ENCODE peak calls at places on chromosomes 5 and 9, in six cellular contexts. T, X, Z, O, B and J are unnamed samples.

GRCh38 chr5:173667702-173668101 is 51.3 kb upstream of the BOD1 start:
- DNase-seq in T (no peak), X (no peak), Z (no peak), O (no peak), B (no peak), J (no peak)

GRCh38 chr5:55480781-55481180 is 54.0 kb downstream of the PLPP1 start:
- DNase-seq in T (no peak), X (no peak), Z (no peak), O (no peak), B (no peak), J (no peak)

GRCh38 chr5:125660231-125660895 is 762.8 kb upstream of the GRAMD2B start:
- DNase-seq in T (no peak), X (no peak), Z (no peak), O (no peak), B (no peak), J (no peak)

GRCh38 chr9:134967547-134967930 is 49.8 kb upstream of the FCN1 start:
- DNase-seq in T (no peak), X (no peak), Z (no peak), O (no peak), B (no peak), J (no peak)

GRCh38 chr9:128469070-128469469 is 13.3 kb downstream of the ODF2 start:
- DNase-seq in T (no peak), X (no peak), Z (no peak), O (no peak), B (peak), J (no peak)

GRCh38 chr9:112615584-112616271 is 102.2 kb downstream of the INIP start:
- DNase-seq in T (no peak), X (no peak), Z (no peak), O (no peak), B (no peak), J (no peak)

GRCh38 chr5:167639761-167640160 is 651.7 kb upstream of the WWC1 start:
- DNase-seq in T (no peak), X (no peak), Z (no peak), O (no peak), B (no peak), J (no peak)

GRCh38 chr5:14463629-14464028 is 118.0 kb upstream of the OTULINL start:
- DNase-seq in T (no peak), X (no peak), Z (no peak), O (no peak), B (no peak), J (no peak)

GRCh38 chr5:39638803-39639202 is 214.0 kb upstream of the DAB2 start:
- DNase-seq in T (no peak), X (no peak), Z (no peak), O (no peak), B (no peak), J (no peak)

GRCh38 chr5:33170414-33170813 is 270.4 kb upstream of the TARS1 start:
- DNase-seq in T (no peak), X (no peak), Z (no peak), O (no peak), B (no peak), J (no peak)

GRCh38 chr5:14064841-14065240 is 78.3 kb upstream of the TRIO start:
- DNase-seq in T (no peak), X (no peak), Z (no peak), O (no peak), B (no peak), J (no peak)

GRCh38 chr5:112799661-112800060 is 61.4 kb upstream of the SRP19 start:
- DNase-seq in T (no peak), X (no peak), Z (no peak), O (no peak), B (no peak), J (no peak)

GRCh38 chr9:135070198-135070951 is 17.1 kb upstream of the OLFM1 start:
- DNase-seq in T (no peak), X (no peak), Z (no peak), O (no peak), B (no peak), J (no peak)

DNA sequence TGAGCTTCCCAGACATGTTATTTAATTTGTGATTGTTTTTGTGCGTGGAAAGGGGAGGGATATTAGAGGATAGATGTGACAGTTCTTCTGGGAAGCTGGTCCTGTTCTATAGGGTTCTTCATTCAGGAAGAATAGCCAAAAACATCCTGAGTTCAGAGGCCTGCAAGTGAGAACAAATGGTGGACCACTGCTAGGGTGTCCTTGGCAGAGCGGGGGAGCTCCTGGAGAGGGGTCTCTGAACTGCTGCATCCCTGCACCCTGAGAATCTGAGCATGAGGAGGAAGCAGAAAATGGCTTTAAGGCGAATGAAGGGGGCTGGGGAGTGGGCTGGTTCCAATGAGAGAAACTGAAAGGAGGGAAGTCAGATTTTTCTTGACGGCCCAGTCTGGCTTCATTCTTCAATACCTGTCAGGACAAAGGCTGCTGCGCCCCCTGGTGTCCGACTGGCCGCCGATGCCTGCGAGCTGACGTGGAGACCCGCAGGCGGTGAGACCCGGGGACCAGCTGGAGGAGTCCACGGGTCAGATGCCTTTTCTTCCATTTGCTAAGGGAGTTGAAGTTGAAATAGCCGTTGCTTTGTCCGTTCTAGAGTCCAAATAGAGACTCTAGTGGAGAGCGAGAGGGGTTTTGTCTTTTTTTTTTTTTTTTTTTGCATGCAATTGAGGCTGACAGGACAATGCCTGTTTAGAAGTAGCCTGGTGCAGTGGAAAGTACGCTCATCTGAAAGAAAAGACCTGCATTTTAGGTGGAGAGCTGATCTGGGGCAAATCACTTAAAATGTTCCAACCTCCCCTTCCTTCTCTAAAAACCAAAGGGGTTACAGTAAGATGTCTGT is 39.5 kb upstream of the NFIB start:
- DNase-seq in T (peak), X (peak), Z (peak), O (no peak), B (peak), J (peak)
- TF ChIP-seq ZNF274 in T (no peak), X (no peak), Z (no peak), O (no peak), B (no peak), J (no peak)

DNA sequence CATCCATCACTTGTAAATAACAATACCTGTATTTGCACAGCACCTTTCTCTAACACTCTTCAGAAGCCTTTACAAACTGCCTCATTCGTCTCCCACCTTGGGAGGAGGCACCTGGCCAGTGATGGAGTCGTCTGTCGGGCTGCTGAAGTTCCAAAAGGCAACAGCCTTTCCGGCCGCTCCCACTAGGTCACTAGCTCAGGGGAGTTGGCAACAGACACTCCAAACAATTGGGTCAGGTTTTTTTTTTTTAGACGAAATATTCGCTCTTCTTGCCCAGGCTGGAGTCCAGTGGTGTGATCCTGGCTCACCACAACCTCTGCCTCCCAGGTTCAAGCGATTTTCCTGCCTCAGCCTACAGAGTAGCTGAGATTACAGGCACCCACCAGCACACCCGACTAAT is 4.0 kb downstream of the DAP start:
- DNase-seq in T (no peak), X (no peak), Z (no peak), O (no peak), B (no peak), J (no peak)
- H3K4me3 ChIP-seq in T (no peak), X (no peak), Z (no peak), O (peak), B (no peak), J (no peak)

GRCh38 chr9:132478353-132478752 is 68.3 kb downstream of the CFAP77 start:
- DNase-seq in T (no peak), X (no peak), Z (no peak), O (no peak), B (no peak), J (no peak)

GRCh38 chr9:132481467-132481866 is 71.5 kb downstream of the CFAP77 start:
- DNase-seq in T (no peak), X (no peak), Z (no peak), O (no peak), B (no peak), J (no peak)

GRCh38 chr9:132485454-132485853 is 75.4 kb downstream of the CFAP77 start:
- DNase-seq in T (no peak), X (no peak), Z (no peak), O (no peak), B (no peak), J (no peak)

GRCh38 chr9:132479733-132480132 is 69.7 kb downstream of the CFAP77 start:
- DNase-seq in T (no peak), X (no peak), Z (no peak), O (no peak), B (no peak), J (no peak)

DNA sequence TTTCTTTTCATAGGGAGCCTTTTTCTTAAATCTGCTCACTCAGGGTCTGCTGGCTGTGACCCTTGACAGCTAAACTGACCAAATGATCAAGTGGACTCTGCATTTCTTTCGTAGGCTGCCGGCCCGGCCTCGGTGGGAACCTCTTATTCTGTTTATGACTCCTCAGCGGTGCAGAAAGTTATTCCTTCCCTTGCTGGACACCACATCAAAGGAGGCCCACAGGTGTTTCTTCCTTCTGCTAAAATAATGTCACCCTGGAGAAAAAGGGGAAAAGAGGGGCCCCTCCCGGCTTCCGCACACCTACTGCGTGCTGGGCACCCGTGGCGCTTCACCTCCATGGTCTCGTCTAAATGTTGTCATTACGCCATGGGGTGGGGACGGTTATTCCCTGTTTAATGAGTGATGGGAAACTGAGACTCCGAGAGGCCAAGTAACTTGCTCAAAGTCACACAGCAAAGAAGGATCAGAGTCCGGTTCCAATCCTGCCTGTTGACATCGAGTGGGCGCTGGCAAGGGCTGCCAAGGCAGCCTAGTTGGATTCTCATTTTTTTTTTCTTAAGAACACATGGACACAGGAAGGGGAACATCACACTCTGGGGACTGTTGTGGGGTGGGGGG is 72.3 kb downstream of the CFAP77 start:
- DNase-seq in T (no peak), X (no peak), Z (no peak), O (no peak), B (no peak), J (no peak)
- TF ChIP-seq ZNF274 in T (no peak), X (no peak), Z (no peak), O (no peak), B (no peak), J (no peak)

GRCh38 chr5:176359658-176360057 is 1.9 kb downstream of the KIAA1191 start:
- DNase-seq in T (no peak), X (no peak), Z (no peak), O (no peak), B (no peak), J (no peak)
- H3K4me3 ChIP-seq in T (no peak), X (no peak), Z (no peak), O (peak), B (no peak), J (no peak)

GRCh38 chr5:148998174-148998797 is 64.6 kb downstream of the SH3TC2 start:
- DNase-seq in T (peak), X (no peak), Z (peak), O (no peak), B (peak), J (peak)
- TF ChIP-seq ZNF274 in T (no peak), X (no peak), Z (no peak), O (no peak), B (no peak), J (no peak)

DNA sequence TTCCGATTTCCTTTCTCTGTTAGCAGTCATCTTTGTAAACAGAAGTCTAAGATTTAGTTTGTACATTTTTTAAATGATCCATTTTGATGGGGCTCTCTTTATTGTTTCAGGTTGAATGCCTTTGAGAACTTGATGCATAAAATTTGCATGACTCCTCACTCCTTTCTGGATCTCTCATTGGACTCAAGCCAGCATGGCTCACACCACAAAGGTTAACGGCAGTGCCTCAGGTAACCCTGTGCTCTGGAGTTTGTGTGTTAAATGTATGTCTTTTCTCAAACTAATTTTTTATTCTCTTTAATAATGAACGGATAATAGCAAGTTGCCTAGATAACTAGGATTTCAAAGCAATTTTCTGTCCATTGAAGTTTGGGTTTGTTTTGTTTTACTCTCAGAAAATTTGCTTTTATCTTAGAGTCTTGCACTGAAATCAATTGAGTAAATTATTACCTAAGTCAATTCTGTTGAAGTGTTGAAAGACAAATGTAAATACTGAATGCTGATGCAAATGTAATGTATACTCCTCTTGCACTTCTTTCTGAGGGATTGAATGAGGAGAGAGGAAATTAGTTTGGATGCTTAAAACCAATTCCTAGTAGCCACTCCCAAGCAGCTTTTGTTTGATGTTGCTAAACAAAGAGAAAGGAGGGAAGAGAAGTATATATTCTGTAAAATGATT is 164.6 kb upstream of the DMRT1 start:
- DNase-seq in T (peak), X (no peak), Z (no peak), O (no peak), B (no peak), J (no peak)
- H3K4me3 ChIP-seq in T (peak), X (no peak), Z (no peak), O (no peak), B (no peak), J (no peak)

DNA sequence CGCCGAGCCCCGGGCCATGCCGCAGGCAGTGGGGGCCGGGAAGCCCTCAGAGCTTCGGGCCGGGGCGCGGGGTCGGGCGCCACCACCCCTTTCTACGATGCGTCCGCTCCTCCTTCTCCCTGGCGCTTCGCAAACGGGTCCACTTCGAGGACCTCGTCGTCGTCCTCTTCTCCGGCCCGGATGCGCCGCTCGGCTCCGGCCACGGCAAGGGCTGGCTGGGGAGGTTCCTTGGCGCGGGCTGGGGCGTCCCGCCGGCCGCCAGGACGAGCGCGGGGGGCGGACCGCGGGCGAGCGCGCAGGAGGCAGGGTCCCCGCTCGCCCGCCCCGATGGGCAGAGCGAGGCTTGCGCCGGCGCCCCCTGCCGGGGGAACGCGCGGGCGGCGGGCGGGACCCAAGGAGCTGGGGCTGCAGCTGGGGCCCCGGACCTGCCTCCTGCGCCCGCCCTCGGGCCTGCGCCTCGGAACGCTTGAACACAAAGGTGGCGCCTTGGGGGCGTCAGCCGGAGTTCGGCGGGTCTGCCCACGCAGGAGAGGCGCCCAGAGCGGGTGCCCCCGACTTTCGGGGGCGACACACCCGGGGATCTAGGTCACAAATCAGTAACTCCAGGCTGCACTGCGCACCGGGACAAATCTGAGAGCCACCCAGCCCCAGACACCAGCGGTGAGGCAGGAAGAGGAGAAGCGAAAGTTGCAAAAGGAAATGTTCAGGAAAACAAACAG is at the start of gene ROR2:
- DNase-seq in T (no peak), X (peak), Z (peak), O (no peak), B (peak), J (peak)
- TF ChIP-seq ZNF274 in T (no peak), X (no peak), Z (no peak), O (no peak), B (no peak), J (no peak)

GRCh38 chr5:142872217-142872616 is 102.0 kb downstream of the ARHGAP26 start:
- DNase-seq in T (no peak), X (no peak), Z (no peak), O (no peak), B (no peak), J (no peak)
- H3K4me3 ChIP-seq in T (no peak), X (no peak), Z (no peak), O (no peak), B (no peak), J (no peak)

GRCh38 chr9:136658849-136659535 is 3.7 kb upstream of the EGFL7 start:
- DNase-seq in T (no peak), X (peak), Z (no peak), O (no peak), B (no peak), J (no peak)
- TF ChIP-seq ZNF274 in T (no peak), X (no peak), Z (no peak), O (no peak), B (no peak), J (no peak)

DNA sequence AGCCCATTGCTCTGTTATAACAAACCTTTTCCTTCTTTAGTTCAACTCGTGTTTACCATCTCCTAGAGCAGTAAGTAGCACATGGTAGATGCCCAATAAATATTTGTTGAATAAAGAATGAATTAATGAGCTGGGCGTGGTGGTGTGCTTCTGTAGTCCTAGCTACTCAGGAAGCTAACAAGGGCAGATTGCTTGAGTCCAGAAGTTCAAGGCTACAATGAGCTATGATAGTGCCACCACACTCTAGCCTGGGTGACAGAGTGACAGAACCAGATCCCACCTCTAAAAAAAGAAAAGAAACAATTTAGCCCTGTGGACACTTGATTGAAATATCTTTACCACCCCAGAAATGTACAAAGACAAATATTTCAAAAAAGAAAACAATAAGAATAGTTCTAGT is 14.6 kb upstream of the PAM start:
- DNase-seq in T (peak), X (no peak), Z (no peak), O (no peak), B (no peak), J (no peak)
- H3K4me3 ChIP-seq in T (no peak), X (no peak), Z (no peak), O (no peak), B (no peak), J (no peak)